ENCODE peak calls at places on chromosomes 6 and 20, in eight cellular contexts. B is brain microvascular endothelial cell, U is GM06990, Y is GM12878, H is lower leg skin, O is IMR-90, P is bronchial epithelial cell, C is left ventricle myocardium inferior. M is an unnamed sample.
A peak's percentile ranks its signal among the peaks of the same experiment; 100 is the strongest.

GRCh38 chr6:79494841-79495240 is 42.4 kb downstream of the LCA5 start:
- DNase-seq in B (no peak), U (no peak), Y (no peak), H (no peak), O (no peak), P (no peak), C (no peak), M (no peak)

GRCh38 chr6:3749991-3750323 is 1.6 kb downstream of the PXDC1 start:
- DNase-seq in B (peak; percentile 72), U (no peak), Y (no peak), H (peak; percentile 88), O (peak; percentile 74), P (peak; percentile 84), C (peak; percentile 55), M (peak; percentile 86)

GRCh38 chr6:14092861-14093789 is 24.4 kb upstream of the CD83 start:
- DNase-seq in B (no peak), U (no peak), Y (no peak), H (peak; percentile 23), O (no peak), P (no peak), C (no peak), M (peak; percentile 47)

GRCh38 chr6:151143337-151143736 is 96.4 kb upstream of the AKAP12 start:
- DNase-seq in B (no peak), U (no peak), Y (no peak), H (no peak), O (no peak), P (no peak), C (no peak), M (no peak)

GRCh38 chr6:161212902-161213301 is 61.0 kb downstream of the AGPAT4 start:
- DNase-seq in B (no peak), U (no peak), Y (no peak), H (no peak), O (no peak), P (no peak), C (no peak), M (no peak)

GRCh38 chr6:110859335-110859792 is 15.2 kb upstream of the AMD1 start:
- DNase-seq in B (no peak), U (no peak), Y (no peak), H (no peak), O (no peak), P (no peak), C (no peak), M (no peak)

GRCh38 chr6:121124600-121124999 is 209.7 kb downstream of the TBC1D32 start:
- DNase-seq in B (no peak), U (no peak), Y (no peak), H (no peak), O (no peak), P (no peak), C (no peak), M (no peak)

GRCh38 chr6:37033255-37033654 is 27.8 kb downstream of the FGD2 start:
- DNase-seq in B (no peak), U (no peak), Y (no peak), H (no peak), O (peak; percentile 21), P (peak; percentile 60), C (no peak), M (no peak)

GRCh38 chr6:158717341-158718328 is 67.8 kb downstream of the SYTL3 start:
- DNase-seq in B (no peak), U (peak; percentile 69), Y (peak; percentile 59), H (no peak), O (no peak), P (no peak), C (no peak), M (no peak)

GRCh38 chr6:4607026-4607704 is 169.0 kb upstream of the CDYL start:
- DNase-seq in B (peak; percentile 20), U (no peak), Y (no peak), H (no peak), O (peak; percentile 89), P (peak; percentile 75), C (no peak), M (peak; percentile 93)

GRCh38 chr6:127302728-127303675 is 36.3 kb downstream of the RNF146 start:
- DNase-seq in B (peak; percentile 60), U (peak; percentile 37), Y (no peak), H (peak; percentile 59), O (peak; percentile 48), P (peak; percentile 59), C (no peak), M (peak; percentile 65)

GRCh38 chr6:5706094-5707033 is 300.4 kb downstream of the NRN1 start:
- DNase-seq in B (no peak), U (no peak), Y (no peak), H (no peak), O (no peak), P (no peak), C (no peak), M (no peak)

GRCh38 chr20:11204926-11205768 is 531.3 kb upstream of the JAG1 start:
- DNase-seq in B (peak; percentile 67), U (no peak), Y (peak; percentile 50), H (peak; percentile 67), O (peak; percentile 71), P (peak; percentile 76), C (peak; percentile 34), M (peak; percentile 70)

GRCh38 chr20:34579191-34579661 is 20.7 kb downstream of the MAP1LC3A start:
- DNase-seq in B (peak; percentile 77), U (no peak), Y (no peak), H (peak; percentile 40), O (peak; percentile 82), P (peak; percentile 99), C (peak; percentile 61), M (peak; percentile 82)

DNA sequence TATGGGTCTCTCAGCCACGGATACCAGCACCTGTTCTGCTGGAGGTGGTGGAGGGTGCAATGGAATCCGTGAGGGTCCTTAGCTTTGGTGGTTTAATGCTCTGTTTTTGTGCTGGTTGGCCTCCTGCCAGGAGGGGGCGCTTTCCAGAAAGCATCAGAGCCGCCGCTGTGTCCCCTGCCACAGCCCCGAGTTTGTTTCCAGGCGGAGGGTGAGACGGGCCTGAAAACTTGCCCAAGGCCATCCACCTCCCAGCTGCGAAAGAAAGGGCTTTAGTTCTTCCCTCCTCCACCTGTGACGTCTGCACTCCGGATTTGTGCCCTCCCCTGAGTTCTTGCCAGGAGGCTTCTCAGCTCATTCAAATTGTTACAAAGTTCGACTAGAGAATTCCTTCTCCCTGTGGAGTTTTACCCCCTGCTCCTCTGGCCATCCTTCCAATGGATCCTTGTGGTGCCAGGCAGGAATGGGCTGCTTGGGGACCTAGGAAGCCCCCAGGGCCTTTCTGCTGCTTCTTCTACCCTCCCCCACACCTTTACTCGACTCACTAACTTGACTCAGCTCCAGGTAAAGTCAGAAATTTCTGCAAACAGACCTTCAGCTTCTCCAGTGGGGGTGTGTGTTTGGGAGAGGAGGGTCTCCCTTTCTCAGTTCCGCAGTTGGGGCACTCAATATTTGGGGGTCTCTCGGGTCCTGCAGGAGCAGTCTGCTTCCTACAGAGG is 873.7 kb downstream of the KIF16B start:
- DNase-seq in B (no peak), U (no peak), Y (no peak), H (no peak), O (no peak), P (no peak), C (no peak), M (no peak)
- H3K4me3 ChIP-seq in B (no peak overlapping the region), U (no peak overlapping the region), Y (no peak overlapping the region), H (no peak overlapping the region), O (no peak overlapping the region), P (peak overlapping the region; percentile 39), C (no peak overlapping the region), M (no peak overlapping the region)

DNA sequence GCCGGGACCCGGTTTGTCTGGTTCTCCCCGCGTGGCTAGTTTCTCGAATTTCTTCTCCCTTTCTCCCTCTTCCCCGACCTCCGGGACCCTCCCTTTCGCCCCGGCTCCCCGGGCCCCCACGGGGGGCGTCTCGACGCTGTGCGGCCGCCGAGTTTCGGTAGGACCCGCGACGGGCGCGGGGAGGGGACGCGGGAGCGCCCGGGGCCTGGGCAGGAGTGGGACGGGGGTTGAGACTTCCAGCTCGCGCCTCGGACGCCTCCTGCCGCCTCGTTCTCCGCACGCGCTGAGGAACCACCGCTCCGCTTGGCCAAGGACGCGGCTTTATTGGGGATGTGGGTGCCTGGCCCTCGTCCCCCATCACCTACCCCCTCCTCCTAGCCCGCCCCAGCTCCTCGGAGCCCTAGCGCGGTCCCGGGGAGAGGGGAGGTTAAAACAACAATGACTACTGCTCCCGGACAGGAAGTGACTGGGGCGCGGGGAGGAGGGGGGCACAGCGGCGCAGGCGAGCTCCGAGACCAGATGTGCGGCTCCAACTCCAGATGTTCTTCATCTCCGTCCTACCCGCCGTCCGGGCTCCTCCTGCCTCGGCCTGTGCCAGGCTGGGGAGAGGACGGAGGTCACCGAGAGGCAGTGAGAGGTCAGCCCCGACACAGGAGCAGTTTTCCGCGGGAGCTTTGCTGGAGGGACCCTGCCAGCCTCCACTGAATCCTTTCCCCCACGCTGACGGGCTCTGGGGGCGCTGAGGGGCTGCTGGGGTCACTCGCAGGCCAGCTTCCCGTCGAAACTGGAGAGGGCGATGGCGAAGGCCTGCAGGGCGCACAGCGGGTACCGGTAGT is 910 bp upstream of the TEAD3 start:
- DNase-seq in B (peak; percentile 60), U (peak; percentile 46), Y (no peak), H (peak; percentile 63), O (peak; percentile 75), P (peak; percentile 22), C (peak; percentile 83), M (peak; percentile 67)
- TF ChIP-seq CTCF in B (peak; percentile 6), U (peak; percentile 7), Y (no peak), H (no peak), O (peak; percentile 8), P (peak; percentile 23), C (no peak), M (no peak)

DNA sequence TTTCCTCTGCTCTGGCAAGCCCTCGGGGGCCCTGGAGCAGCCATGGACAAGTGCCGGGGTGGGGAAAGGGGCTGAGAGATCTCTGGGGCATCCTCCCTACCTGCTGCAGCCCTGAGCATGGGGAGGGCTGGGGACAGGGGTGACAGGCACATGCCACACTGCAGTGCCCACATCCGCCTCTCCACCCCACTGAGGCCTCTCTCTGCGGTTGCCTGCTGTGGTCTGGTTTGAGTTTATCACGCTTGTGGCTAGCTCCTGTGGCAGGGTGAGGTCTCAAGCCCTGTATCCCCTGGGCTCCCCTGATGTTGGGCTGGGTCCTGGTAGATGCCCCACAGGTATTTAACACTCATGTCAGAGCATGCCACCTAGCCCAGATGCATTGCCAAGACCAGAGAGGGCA is 52.9 kb upstream of the MLN start:
- DNase-seq in B (no peak), U (peak; percentile 54), Y (peak; percentile 58), H (no peak), O (no peak), P (no peak), C (no peak), M (no peak)
- H3K4me3 ChIP-seq in B (no peak overlapping the region), U (no peak overlapping the region), Y (no peak overlapping the region), H (no peak overlapping the region), O (no peak overlapping the region), P (no peak overlapping the region), C (no peak overlapping the region), M (no peak overlapping the region)

DNA sequence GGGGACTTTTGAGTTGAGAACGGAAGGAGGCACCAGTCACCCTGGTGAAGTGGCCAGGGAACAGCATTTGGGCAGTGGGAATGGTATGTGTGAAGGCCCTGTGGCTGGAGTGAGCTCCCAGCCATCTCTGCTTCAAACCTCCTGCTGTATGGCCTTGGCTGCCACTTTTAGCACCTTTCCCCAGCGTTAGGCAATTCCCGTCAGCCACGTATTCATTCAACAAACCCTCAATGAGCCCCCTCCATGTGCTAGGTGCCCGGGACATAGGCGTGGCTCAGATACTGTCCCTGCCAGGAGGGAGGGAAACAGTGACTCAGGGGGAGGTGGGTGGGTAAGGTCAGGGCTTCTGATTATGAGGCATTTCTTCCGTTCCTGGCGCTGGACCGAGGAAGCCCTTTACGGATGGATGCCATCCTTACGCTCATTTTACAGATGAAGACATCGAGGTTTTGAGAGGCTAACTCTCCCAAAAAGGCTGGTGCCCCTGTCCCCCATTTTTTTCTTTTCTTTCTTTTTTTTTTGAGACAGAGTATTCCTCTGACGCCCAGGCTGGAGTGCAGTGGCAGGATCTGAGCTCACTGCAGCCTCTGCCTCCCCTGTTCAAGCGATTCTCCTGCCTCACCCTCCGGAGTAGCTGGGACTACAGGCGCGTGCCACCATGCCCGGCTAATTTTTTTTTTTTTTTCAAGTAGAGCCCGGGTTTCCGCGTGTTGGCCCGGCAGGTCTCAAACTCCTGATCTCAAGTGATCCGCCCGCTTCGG is 37.5 kb downstream of the SRC start:
- DNase-seq in B (peak; percentile 21), U (peak; percentile 35), Y (no peak), H (peak; percentile 43), O (peak; percentile 18), P (peak; percentile 84), C (no peak), M (peak; percentile 46)
- TF ChIP-seq CTCF in B (no peak), U (no peak), Y (no peak), H (no peak), O (no peak), P (no peak), C (no peak), M (no peak)